ENCODE peak calls at places on chromosome 7, in six cellular contexts. Q is dorsolateral prefrontal cortex, H is AG04450, D is coronary artery, L is left ventricle myocardium inferior, J is thoracic aorta. I is an unnamed sample.
A peak's percentile ranks its signal among the peaks of the same experiment; 100 is the strongest.

GRCh38 chr7:40966693-40967092 is 736.2 kb downstream of the INHBA start:
- DNase-seq in Q (no peak), H (no peak), D (no peak), L (no peak), J (no peak), I (no peak)

GRCh38 chr7:129169171-129169643 is 19.2 kb upstream of the SMO start:
- DNase-seq in Q (no peak), H (no peak), D (no peak), L (peak; percentile 58), J (no peak), I (peak; percentile 20)

GRCh38 chr7:121302214-121302745 is 26.5 kb upstream of the WNT16 start:
- DNase-seq in Q (no peak), H (peak; percentile 54), D (no peak), L (no peak), J (no peak), I (no peak)

GRCh38 chr7:93044147-93044810 is 73.5 kb downstream of the SAMD9 start:
- DNase-seq in Q (no peak), H (no peak), D (no peak), L (no peak), J (no peak), I (peak; percentile 36)

GRCh38 chr7:81175291-81175942 is 256.6 kb upstream of the SEMA3C start:
- DNase-seq in Q (no peak), H (no peak), D (no peak), L (no peak), J (no peak), I (no peak)

GRCh38 chr7:72445075-72445474 is 32.9 kb upstream of the CALN1 start:
- DNase-seq in Q (no peak), H (no peak), D (no peak), L (no peak), J (no peak), I (no peak)

GRCh38 chr7:35334511-35334910 is 80.6 kb upstream of the TBX20 start:
- DNase-seq in Q (no peak), H (no peak), D (no peak), L (no peak), J (no peak), I (no peak)

GRCh38 chr7:91083855-91084644 is 180.2 kb upstream of the FZD1 start:
- DNase-seq in Q (no peak), H (no peak), D (no peak), L (peak; percentile 57), J (no peak), I (no peak)

GRCh38 chr7:100604976-100605911 is 3.1 kb downstream of the PCOLCE start:
- DNase-seq in Q (no peak), H (no peak), D (no peak), L (peak; percentile 60), J (no peak), I (peak; percentile 13)

GRCh38 chr7:129642871-129643515 is 31.5 kb downstream of the NRF1 start:
- DNase-seq in Q (no peak), H (no peak), D (no peak), L (no peak), J (no peak), I (no peak)

GRCh38 chr7:143257501-143257900 is 5.7 kb upstream of the GSTK1 start:
- DNase-seq in Q (no peak), H (no peak), D (no peak), L (no peak), J (no peak), I (no peak)

GRCh38 chr7:142881586-142882337 is 3.8 kb downstream of the TRPV6 start:
- DNase-seq in Q (no peak), H (no peak), D (peak; percentile 26), L (no peak), J (no peak), I (no peak)

GRCh38 chr7:139715194-139715815 is 62.5 kb downstream of the HIPK2 start:
- DNase-seq in Q (no peak), H (no peak), D (peak; percentile 53), L (no peak), J (no peak), I (no peak)

GRCh38 chr7:105719395-105719794 is 138.1 kb upstream of the EFCAB10 start:
- DNase-seq in Q (no peak), H (no peak), D (no peak), L (no peak), J (no peak), I (no peak)

GRCh38 chr7:1593091-1593866 is 23.4 kb upstream of the PSMG3 start:
- DNase-seq in Q (no peak), H (no peak), D (no peak), L (no peak), J (no peak), I (no peak)

GRCh38 chr7:100435401-100436304 is 644 bp downstream of the PPP1R35 start:
- DNase-seq in Q (peak; percentile 19), H (no peak), D (no peak), L (peak; percentile 29), J (no peak), I (peak; percentile 53)

GRCh38 chr7:51430480-51431086 is 114.0 kb upstream of the COBL start:
- DNase-seq in Q (no peak), H (no peak), D (no peak), L (no peak), J (no peak), I (peak; percentile 89)

GRCh38 chr7:29878081-29878688 is 71.9 kb downstream of the WIPF3 start:
- DNase-seq in Q (no peak), H (peak; percentile 20), D (no peak), L (no peak), J (no peak), I (peak; percentile 58)

GRCh38 chr7:72465521-72465920 is 53.4 kb upstream of the CALN1 start:
- DNase-seq in Q (no peak), H (no peak), D (no peak), L (no peak), J (no peak), I (no peak)

GRCh38 chr7:94314526-94314925 is 80.2 kb upstream of the COL1A2 start:
- DNase-seq in Q (no peak), H (no peak), D (no peak), L (no peak), J (no peak), I (no peak)

GRCh38 chr7:3217166-3217565 is 83.9 kb upstream of the SDK1 start:
- DNase-seq in Q (no peak), H (no peak), D (no peak), L (peak; percentile 60), J (peak; percentile 29), I (no peak)

GRCh38 chr7:17806631-17807030 is 133.7 kb downstream of the SNX13 start:
- DNase-seq in Q (no peak), H (no peak), D (no peak), L (no peak), J (no peak), I (no peak)

GRCh38 chr7:153887756-153888591 is 164.2 kb upstream of the DPP6 start:
- DNase-seq in Q (no peak), H (no peak), D (no peak), L (no peak), J (no peak), I (no peak)

GRCh38 chr7:97017197-97018125 is 7.2 kb downstream of the DLX5 start:
- DNase-seq in Q (no peak), H (no peak), D (no peak), L (no peak), J (no peak), I (no peak)

GRCh38 chr7:73356176-73356575 is 28.2 kb downstream of the FKBP6 start:
- DNase-seq in Q (no peak), H (no peak), D (no peak), L (no peak), J (no peak), I (no peak)

GRCh38 chr7:50667338-50667737 is 102.1 kb upstream of the DDC start:
- DNase-seq in Q (no peak), H (no peak), D (no peak), L (peak; percentile 49), J (no peak), I (no peak)

GRCh38 chr7:139334399-139335150 is 6.6 kb upstream of the FMC1 start:
- DNase-seq in Q (no peak), H (no peak), D (no peak), L (no peak), J (no peak), I (no peak)

GRCh38 chr7:131222171-131222570 is 105.5 kb upstream of the MKLN1 start:
- DNase-seq in Q (no peak), H (no peak), D (no peak), L (no peak), J (no peak), I (no peak)
- TF ChIP-seq CTCF in Q (no peak), H (no peak), D (no peak), L (no peak), J (no peak), I (no peak)

GRCh38 chr7:33143996-33144718 is 14.8 kb downstream of the BBS9 start:
- DNase-seq in Q (no peak), H (no peak), D (no peak), L (no peak), J (no peak), I (no peak)
- H3K27ac ChIP-seq in Q (peak overlapping the region; percentile 74), H (no peak overlapping the region), D (no peak overlapping the region), L (no peak overlapping the region), J (no peak overlapping the region), I (no peak overlapping the region)

DNA sequence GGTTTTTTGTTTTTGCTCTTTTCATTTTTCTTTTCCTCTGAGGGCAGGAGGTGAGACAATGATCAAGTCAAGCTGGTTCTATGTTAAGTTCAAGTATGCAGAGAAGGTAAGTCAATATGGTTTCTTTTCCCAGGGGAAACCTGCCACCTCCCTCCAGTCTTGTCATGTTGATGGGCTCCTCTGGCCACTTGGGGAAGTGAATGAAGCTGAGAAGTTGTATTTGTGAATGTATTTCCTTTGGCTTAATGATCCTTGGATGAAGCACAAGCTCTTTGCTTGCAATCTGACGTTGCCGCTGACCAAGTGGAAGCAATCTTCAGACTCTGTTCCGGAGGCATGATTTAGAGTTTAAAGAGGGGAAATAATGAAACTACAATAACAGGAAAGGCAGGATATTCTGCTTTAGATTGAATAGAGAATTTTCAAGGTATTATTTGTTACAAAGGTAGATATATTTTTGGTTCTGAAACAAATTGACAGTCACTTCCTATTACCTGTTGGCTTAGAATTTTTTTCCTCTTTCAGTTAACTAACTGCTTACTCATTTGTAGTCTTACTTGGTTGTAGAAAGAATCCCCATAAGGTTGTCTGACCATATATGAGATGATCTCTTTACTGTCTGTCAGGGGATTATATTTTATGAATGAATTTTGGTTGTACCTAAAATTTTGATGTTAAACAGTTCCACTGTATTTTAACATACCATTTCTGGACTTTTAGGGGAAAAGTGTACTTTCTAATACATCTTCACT is 369.6 kb downstream of the AUTS2 start:
- DNase-seq in Q (no peak), H (no peak), D (no peak), L (no peak), J (no peak), I (no peak)
- TF ChIP-seq CTCF in Q (no peak), H (no peak), D (no peak), L (no peak), J (no peak), I (no peak)

GRCh38 chr7:66186991-66187390 is 18.1 kb upstream of the TPST1 start:
- DNase-seq in Q (no peak), H (no peak), D (no peak), L (no peak), J (no peak), I (no peak)

GRCh38 chr7:66189695-66190503 is 15.2 kb upstream of the TPST1 start:
- DNase-seq in Q (no peak), H (no peak), D (no peak), L (no peak), J (no peak), I (no peak)

GRCh38 chr7:66187894-66188293 is 17.2 kb upstream of the TPST1 start:
- DNase-seq in Q (no peak), H (no peak), D (peak; percentile 78), L (peak; percentile 28), J (no peak), I (no peak)

GRCh38 chr7:66190504-66190857 is 14.7 kb upstream of the TPST1 start:
- DNase-seq in Q (no peak), H (no peak), D (no peak), L (no peak), J (no peak), I (no peak)

GRCh38 chr7:66188645-66189044 is 16.5 kb upstream of the TPST1 start:
- DNase-seq in Q (no peak), H (no peak), D (no peak), L (no peak), J (no peak), I (no peak)
- H3K27ac ChIP-seq in Q (no peak overlapping the region), H (no peak overlapping the region), D (no peak overlapping the region), L (no peak overlapping the region), J (no peak overlapping the region), I (no peak overlapping the region)

I was measured in RWPE1.